ENCODE peak calls at places on chromosome 12, in five cellular contexts. R is HCT116, H is left ventricle myocardium inferior, M is IMR-90, D is psoas muscle. B is an unnamed sample.
A peak's percentile ranks its signal among the peaks of the same experiment; 100 is the strongest.

GRCh38 chr12:49626836-49627235 is 3.5 kb downstream of the PRPF40B start:
- DNase-seq in R (no peak), M (no peak), D (no peak), H (no peak), B (no peak)

GRCh38 chr12:81340910-81341309 is 263.0 kb downstream of the ACSS3 start:
- DNase-seq in R (no peak), D (no peak), M (no peak), H (no peak), B (no peak)

GRCh38 chr12:116266220-116266619 is 11.3 kb downstream of the MED13L start:
- DNase-seq in H (no peak), R (no peak), M (peak; percentile 31), D (no peak), B (no peak)

GRCh38 chr12:75725505-75726120 is 214.2 kb upstream of the KRR1 start:
- DNase-seq in R (peak; percentile 89), H (no peak), D (no peak), M (peak; percentile 74), B (no peak)

GRCh38 chr12:66915312-66915904 is 236.5 kb upstream of the GRIP1 start:
- DNase-seq in R (no peak), D (no peak), M (no peak), H (no peak), B (no peak)

GRCh38 chr12:42969357-42969756 is 379.8 kb upstream of the PRICKLE1 start:
- DNase-seq in D (peak; percentile 49), R (no peak), H (peak; percentile 32), M (no peak), B (no peak)

GRCh38 chr12:67287311-67287710 is 18.2 kb downstream of the CAND1 start:
- DNase-seq in R (no peak), H (no peak), D (no peak), M (no peak), B (no peak)

GRCh38 chr12:25558566-25558965 is 5.5 kb upstream of the LMNTD1 start:
- DNase-seq in M (peak; percentile 51), R (no peak), D (no peak), H (no peak), B (no peak)

GRCh38 chr12:48454675-48455074 is 17.7 kb upstream of the ANP32D start:
- DNase-seq in M (peak; percentile 8), D (no peak), R (peak; percentile 31), H (no peak), B (no peak)

GRCh38 chr12:78938341-78939084 is 73.9 kb downstream of the SYT1 start:
- DNase-seq in H (no peak), R (no peak), D (no peak), M (no peak), B (no peak)

GRCh38 chr12:94832105-94832504 is 171.4 kb downstream of the NDUFA12 start:
- DNase-seq in R (no peak), D (no peak), M (no peak), H (no peak), B (no peak)
- H3K27ac ChIP-seq in R (no peak overlapping the region), D (no peak overlapping the region), M (no peak overlapping the region), H (no peak overlapping the region), B (no peak overlapping the region)

DNA sequence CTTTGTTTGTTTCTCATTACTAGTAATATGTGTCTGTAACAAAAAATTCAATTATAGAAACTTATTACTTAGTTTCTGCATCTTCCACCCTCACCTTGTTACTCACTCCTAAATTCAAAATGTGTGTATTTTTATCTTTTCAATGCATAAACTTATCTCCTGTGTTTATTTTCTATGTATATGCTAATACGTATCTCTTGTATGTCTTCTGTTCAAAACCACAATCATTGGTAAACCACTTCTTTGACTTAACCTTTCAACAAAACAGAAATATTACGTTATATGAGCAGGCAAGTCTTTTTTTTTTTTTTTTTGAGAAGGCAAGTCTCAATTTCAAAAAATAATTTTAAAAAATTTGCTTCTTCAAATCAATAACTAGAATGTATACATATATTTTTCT is 39.2 kb upstream of the RPH3A start:
- DNase-seq in R (no peak), H (no peak), M (no peak), D (no peak), B (no peak)
- H3K27me3 ChIP-seq in R (peaks cover 73% of the 10 kb centered on the region), H (peaks cover 52% of the 10 kb centered on the region), M (no peaks in the 10 kb centered on the region), D (no peaks in the 10 kb centered on the region), B (no peaks in the 10 kb centered on the region)

GRCh38 chr12:21814327-21814726 is 39.8 kb upstream of the KCNJ8 start:
- DNase-seq in H (no peak), D (no peak), R (no peak), M (no peak), B (no peak)

GRCh38 chr12:21814814-21815213 is 40.3 kb upstream of the KCNJ8 start:
- DNase-seq in D (no peak), M (no peak), R (no peak), H (no peak), B (no peak)

GRCh38 chr12:21815306-21816062 is 41.0 kb upstream of the KCNJ8 start:
- DNase-seq in D (no peak), H (no peak), M (no peak), R (no peak), B (no peak)

GRCh38 chr12:21813751-21814150 is 39.2 kb upstream of the KCNJ8 start:
- DNase-seq in R (no peak), H (no peak), M (no peak), D (no peak), B (no peak)

GRCh38 chr12:21813125-21813524 is 38.6 kb upstream of the KCNJ8 start:
- DNase-seq in M (no peak), H (no peak), D (no peak), R (no peak), B (no peak)
- H3K27ac ChIP-seq in M (no peak overlapping the region), H (peak overlapping the region; percentile 71), D (no peak overlapping the region), R (no peak overlapping the region), B (no peak overlapping the region)

GRCh38 chr12:30967026-30967425 is 40.5 kb downstream of the TSPAN11 start:
- DNase-seq in R (no peak), D (peak; percentile 4), M (no peak), H (no peak), B (no peak)
- H3K27me3 ChIP-seq in R (peaks cover 22% of the 10 kb centered on the region), D (no peaks in the 10 kb centered on the region), M (peaks cover 24% of the 10 kb centered on the region), H (no peaks in the 10 kb centered on the region), B (no peaks in the 10 kb centered on the region)

DNA sequence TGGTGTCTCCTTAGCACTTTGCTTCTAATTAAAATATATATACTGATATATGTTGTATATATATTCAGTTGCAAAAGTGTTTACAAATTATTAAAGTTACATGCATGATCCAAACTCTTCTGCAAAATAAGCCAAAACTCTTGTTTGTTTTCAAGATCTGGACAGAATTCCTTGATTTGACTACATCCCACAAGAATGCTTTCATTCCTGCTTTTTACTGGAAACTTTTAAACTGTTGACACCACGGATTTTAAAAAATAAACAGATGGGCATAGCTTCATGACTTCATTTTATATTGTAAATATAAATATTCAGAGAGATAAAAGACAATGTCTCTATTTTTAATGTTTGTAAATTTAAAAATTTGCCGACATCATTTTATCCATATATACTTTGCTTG is 134.2 kb upstream of the DCN start:
- DNase-seq in R (no peak), H (no peak), D (no peak), M (peak; percentile 69), B (no peak)
- H3K27ac ChIP-seq in R (no peak overlapping the region), H (peak overlapping the region; percentile 56), D (no peak overlapping the region), M (peak overlapping the region; percentile 100), B (no peak overlapping the region)

GRCh38 chr12:107873223-107873622 is 98.7 kb downstream of the ASCL4 start:
- DNase-seq in D (no peak), R (no peak), M (no peak), H (no peak), B (no peak)
- H3K27me3 ChIP-seq in D (no peaks in the 10 kb centered on the region), R (peaks cover 40% of the 10 kb centered on the region), M (no peaks in the 10 kb centered on the region), H (peaks cover 63% of the 10 kb centered on the region), B (no peaks in the 10 kb centered on the region)